ENCODE peak calls at places on chromosome 20, in nine cellular contexts. One of them, this sample, is unnamed.

GRCh38 chr20:38260378-38261053 is at the start of gene KIAA1755:
- DNase-seq in ureter: no peak
- DNase-seq in HTR-8/SVneo: no peak
- DNase-seq in retinal pigment epithelial cell: no peak
- DNase-seq in lower lobe of right lung: no peak
- DNase-seq in left ventricle myocardium superior: peak; percentile 75
- DNase-seq in epithelial cell of esophagus: no peak
- DNase-seq in GM03348: peak; percentile 39
- DNase-seq in keratinocyte: no peak
- DNase-seq in this sample: no peak

GRCh38 chr20:43539975-43540672 is 18.7 kb upstream of the SGK2 start:
- DNase-seq in ureter: no peak
- DNase-seq in HTR-8/SVneo: no peak
- DNase-seq in retinal pigment epithelial cell: no peak
- DNase-seq in lower lobe of right lung: no peak
- DNase-seq in left ventricle myocardium superior: no peak
- DNase-seq in epithelial cell of esophagus: no peak
- DNase-seq in GM03348: no peak
- DNase-seq in keratinocyte: no peak
- DNase-seq in this sample: no peak

GRCh38 chr20:16607364-16608264 is 34.4 kb upstream of the KIF16B start:
- DNase-seq in ureter: no peak
- DNase-seq in HTR-8/SVneo: no peak
- DNase-seq in retinal pigment epithelial cell: no peak
- DNase-seq in lower lobe of right lung: no peak
- DNase-seq in left ventricle myocardium superior: no peak
- DNase-seq in epithelial cell of esophagus: no peak
- DNase-seq in GM03348: no peak
- DNase-seq in keratinocyte: no peak
- DNase-seq in this sample: peak; percentile 57

GRCh38 chr20:48767269-48767960 is 60.4 kb downstream of the PREX1 start:
- DNase-seq in ureter: no peak
- DNase-seq in HTR-8/SVneo: no peak
- DNase-seq in retinal pigment epithelial cell: no peak
- DNase-seq in lower lobe of right lung: no peak
- DNase-seq in left ventricle myocardium superior: no peak
- DNase-seq in epithelial cell of esophagus: no peak
- DNase-seq in GM03348: no peak
- DNase-seq in keratinocyte: no peak
- DNase-seq in this sample: no peak

GRCh38 chr20:62774762-62775161 is 21.5 kb upstream of the MRGBP start:
- DNase-seq in ureter: no peak
- DNase-seq in HTR-8/SVneo: no peak
- DNase-seq in retinal pigment epithelial cell: no peak
- DNase-seq in lower lobe of right lung: no peak
- DNase-seq in left ventricle myocardium superior: no peak
- DNase-seq in epithelial cell of esophagus: no peak
- DNase-seq in GM03348: no peak
- DNase-seq in keratinocyte: no peak
- DNase-seq in this sample: no peak

GRCh38 chr20:60224914-60225313 is 266.7 kb downstream of the CDH26 start:
- DNase-seq in ureter: no peak
- DNase-seq in HTR-8/SVneo: peak; percentile 71
- DNase-seq in retinal pigment epithelial cell: no peak
- DNase-seq in lower lobe of right lung: no peak
- DNase-seq in left ventricle myocardium superior: no peak
- DNase-seq in epithelial cell of esophagus: peak; percentile 14
- DNase-seq in GM03348: peak; percentile 31
- DNase-seq in keratinocyte: no peak
- DNase-seq in this sample: no peak

GRCh38 chr20:57272883-57273282 is 6.4 kb upstream of the BMP7 start:
- DNase-seq in ureter: no peak
- DNase-seq in HTR-8/SVneo: no peak
- DNase-seq in retinal pigment epithelial cell: no peak
- DNase-seq in lower lobe of right lung: no peak
- DNase-seq in left ventricle myocardium superior: no peak
- DNase-seq in epithelial cell of esophagus: no peak
- DNase-seq in GM03348: no peak
- DNase-seq in keratinocyte: no peak
- DNase-seq in this sample: no peak

GRCh38 chr20:57695012-57695411 is 14.8 kb downstream of the PMEPA1 start:
- DNase-seq in ureter: peak; percentile 66
- DNase-seq in HTR-8/SVneo: no peak
- DNase-seq in retinal pigment epithelial cell: no peak
- DNase-seq in lower lobe of right lung: peak; percentile 64
- DNase-seq in left ventricle myocardium superior: no peak
- DNase-seq in epithelial cell of esophagus: peak; percentile 95
- DNase-seq in GM03348: no peak
- DNase-seq in keratinocyte: peak; percentile 77
- DNase-seq in this sample: no peak

GRCh38 chr20:59857951-59858350 is 75.5 kb downstream of the SYCP2 start:
- DNase-seq in ureter: no peak
- DNase-seq in HTR-8/SVneo: no peak
- DNase-seq in retinal pigment epithelial cell: no peak
- DNase-seq in lower lobe of right lung: no peak
- DNase-seq in left ventricle myocardium superior: no peak
- DNase-seq in epithelial cell of esophagus: no peak
- DNase-seq in GM03348: no peak
- DNase-seq in keratinocyte: no peak
- DNase-seq in this sample: no peak

GRCh38 chr20:62723351-62723750 is 14.7 kb downstream of the NTSR1 start:
- DNase-seq in ureter: no peak
- DNase-seq in HTR-8/SVneo: peak; percentile 83
- DNase-seq in retinal pigment epithelial cell: no peak
- DNase-seq in lower lobe of right lung: peak; percentile 41
- DNase-seq in left ventricle myocardium superior: peak; percentile 33
- DNase-seq in epithelial cell of esophagus: no peak
- DNase-seq in GM03348: no peak
- DNase-seq in keratinocyte: no peak
- DNase-seq in this sample: no peak

GRCh38 chr20:50260480-50261221 is 70.0 kb downstream of the CEBPB start:
- DNase-seq in ureter: no peak
- DNase-seq in HTR-8/SVneo: no peak
- DNase-seq in retinal pigment epithelial cell: no peak
- DNase-seq in lower lobe of right lung: peak; percentile 71
- DNase-seq in left ventricle myocardium superior: no peak
- DNase-seq in epithelial cell of esophagus: no peak
- DNase-seq in GM03348: no peak
- DNase-seq in keratinocyte: no peak
- DNase-seq in this sample: no peak

GRCh38 chr20:63980317-63980805 is 571 bp upstream of the PRPF6 start:
- DNase-seq in ureter: no peak
- DNase-seq in HTR-8/SVneo: no peak
- DNase-seq in retinal pigment epithelial cell: no peak
- DNase-seq in lower lobe of right lung: no peak
- DNase-seq in left ventricle myocardium superior: no peak
- DNase-seq in epithelial cell of esophagus: peak; percentile 94
- DNase-seq in GM03348: no peak
- DNase-seq in keratinocyte: peak; percentile 81
- DNase-seq in this sample: no peak

GRCh38 chr20:8078528-8078914 is 53.5 kb upstream of the PLCB1 start:
- DNase-seq in ureter: no peak
- DNase-seq in HTR-8/SVneo: no peak
- DNase-seq in retinal pigment epithelial cell: no peak
- DNase-seq in lower lobe of right lung: no peak
- DNase-seq in left ventricle myocardium superior: no peak
- DNase-seq in epithelial cell of esophagus: no peak
- DNase-seq in GM03348: no peak
- DNase-seq in keratinocyte: no peak
- DNase-seq in this sample: no peak